ENCODE peak calls at places on chromosomes 11 and 22, in four cellular contexts. P is A549, R is BE2C, Z is tibial artery. M is an unnamed sample.

GRCh38 chr22:19806213-19807160 is 45.9 kb downstream of the TBX1 start:
- DNase-seq in P (peak), Z (no peak), R (peak), M (no peak)

GRCh38 chr11:73818838-73819237 is 31.2 kb downstream of the MRPL48 start:
- DNase-seq in R (no peak), P (no peak), Z (no peak), M (no peak)

GRCh38 chr11:34250732-34251639 is 106.8 kb downstream of the ABTB2 start:
- DNase-seq in Z (peak), P (peak), R (peak), M (no peak)

GRCh38 chr11:78202733-78203167 is 14.0 kb downstream of the USP35 start:
- DNase-seq in P (no peak), R (no peak), Z (no peak), M (no peak)

GRCh38 chr22:19483481-19484244 is 3.9 kb downstream of the CDC45 start:
- DNase-seq in R (no peak), P (no peak), Z (no peak), M (peak)

GRCh38 chr11:702731-703461 is 3.1 kb upstream of the EPS8L2 start:
- DNase-seq in P (no peak), R (no peak), Z (no peak), M (no peak)

GRCh38 chr11:71301046-71301857 is 48.9 kb upstream of the SHANK2 start:
- DNase-seq in R (no peak), P (no peak), Z (no peak), M (no peak)

GRCh38 chr11:110525883-110526282 is 96.1 kb downstream of the FDX1 start:
- DNase-seq in Z (peak), P (no peak), R (no peak), M (peak)

GRCh38 chr11:80727315-80727714 is 1286.5 kb upstream of the TENM4 start:
- DNase-seq in P (no peak), R (no peak), Z (no peak), M (no peak)

GRCh38 chr11:75474240-75474639 is 41.2 kb upstream of the KLHL35 start:
- DNase-seq in P (no peak), R (peak), Z (no peak), M (no peak)

GRCh38 chr22:45866398-45867117 is 110.4 kb downstream of the WNT7B start:
- DNase-seq in Z (no peak), P (no peak), R (peak), M (no peak)

GRCh38 chr11:68315581-68315920 is 3.2 kb downstream of the LRP5 start:
- DNase-seq in P (no peak), R (no peak), Z (no peak), M (no peak)

GRCh38 chr11:14642873-14643696 is 519 bp upstream of the PDE3B start:
- DNase-seq in Z (no peak), R (no peak), P (peak), M (no peak)

GRCh38 chr22:22802346-22802970 is 85.2 kb upstream of the IGLL5 start:
- DNase-seq in P (peak), R (no peak), Z (no peak), M (no peak)

GRCh38 chr11:70761906-70762196 is 363.5 kb downstream of the CTTN start:
- DNase-seq in P (no peak), R (no peak), Z (no peak), M (no peak)

GRCh38 chr11:111814106-111814505 is 47.9 kb upstream of the PPP2R1B start:
- DNase-seq in P (no peak), R (no peak), Z (no peak), M (no peak)

GRCh38 chr11:134181707-134182106 is 42.1 kb downstream of the NCAPD3 start:
- DNase-seq in P (no peak), Z (no peak), R (no peak), M (peak)

GRCh38 chr11:35014352-35014751 is 97.9 kb downstream of the PDHX start:
- DNase-seq in R (no peak), Z (no peak), P (no peak), M (no peak)

GRCh38 chr22:36928181-36928580 is 14.8 kb downstream of the CSF2RB start:
- DNase-seq in P (no peak), R (no peak), Z (no peak), M (no peak)

GRCh38 chr11:94762995-94763394 is 5.2 kb upstream of the AMOTL1 start:
- DNase-seq in R (no peak), P (no peak), Z (no peak), M (no peak)

GRCh38 chr11:94760296-94760695 is 7.9 kb upstream of the AMOTL1 start:
- DNase-seq in R (no peak), Z (no peak), P (no peak), M (no peak)

GRCh38 chr11:94758671-94759070 is 9.5 kb upstream of the AMOTL1 start:
- DNase-seq in R (no peak), P (no peak), Z (no peak), M (no peak)

GRCh38 chr11:94759522-94759921 is 8.6 kb upstream of the AMOTL1 start:
- DNase-seq in R (no peak), P (no peak), Z (no peak), M (no peak)

DNA sequence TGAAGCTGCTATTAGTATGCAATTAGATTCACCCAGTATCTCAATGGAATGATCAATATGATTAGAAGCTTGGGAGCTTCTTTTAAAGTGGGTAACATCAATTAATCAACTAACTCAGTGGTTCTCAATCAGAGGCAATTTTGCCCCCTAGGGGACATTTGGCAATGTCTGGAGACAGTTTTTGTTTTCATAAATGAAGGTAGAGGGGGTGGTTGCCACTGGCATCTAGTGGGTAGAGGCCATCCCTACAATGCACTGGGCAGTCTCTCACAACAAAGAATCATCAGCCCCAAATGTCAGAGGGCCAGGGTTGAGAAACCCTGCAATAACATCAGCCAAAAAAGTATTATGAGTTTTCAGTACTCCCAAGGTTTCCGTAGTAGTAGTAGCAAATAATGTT is 5.9 kb upstream of the AMOTL1 start:
- DNase-seq in P (peak), R (peak), Z (no peak), M (no peak)
- TF ChIP-seq CTCF in P (peak), R (peak), Z (no peak), M (peak)

DNA sequence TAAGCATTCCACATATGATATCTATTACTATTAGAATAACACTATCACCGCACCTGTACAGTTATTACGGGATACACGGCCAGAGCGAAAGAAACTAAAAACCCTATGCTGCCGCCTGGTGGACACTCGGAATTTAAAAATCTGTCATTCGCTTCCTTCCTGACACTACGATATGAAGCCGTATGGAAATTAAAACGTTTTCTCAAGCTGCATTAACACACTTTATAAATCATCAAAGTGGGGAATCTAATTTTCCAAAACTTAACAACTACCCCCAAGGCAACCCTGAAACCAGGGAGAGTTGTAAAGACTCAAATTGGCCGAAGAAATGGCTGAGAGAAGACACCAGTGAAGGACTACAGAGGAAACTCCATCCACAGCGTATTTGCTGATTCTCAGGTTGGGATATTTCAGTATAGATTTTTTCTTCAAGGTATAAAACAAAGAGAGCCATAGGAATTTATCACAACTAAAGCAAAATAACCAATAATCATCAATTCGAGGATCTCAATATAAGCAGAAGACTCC is 1.4 kb downstream of the CCDC73 start:
- DNase-seq in Z (peak), P (peak), R (peak), M (peak)
- H3K4me3 ChIP-seq in Z (no peak), P (peak), R (no peak), M (no peak)

DNA sequence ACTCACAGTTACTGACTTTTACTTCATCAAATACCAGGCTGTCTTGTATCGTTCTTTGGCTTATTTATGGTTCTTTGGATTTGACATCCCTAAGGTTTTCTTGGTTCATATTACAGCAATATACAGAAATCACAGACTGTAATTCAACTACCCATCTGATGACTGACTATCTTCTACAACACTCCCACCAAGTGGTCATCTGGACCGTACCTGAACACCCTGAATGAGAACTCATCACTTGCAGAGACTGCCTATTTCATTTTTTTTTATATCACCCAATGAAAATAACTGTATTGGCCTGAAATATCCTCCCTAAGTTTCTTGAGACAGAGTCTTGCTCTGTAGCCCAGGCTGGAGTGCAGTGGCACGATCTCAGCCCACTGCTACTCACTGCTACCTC is 9.5 kb upstream of the UPB1 start:
- DNase-seq in P (peak), R (peak), Z (no peak), M (no peak)
- TF ChIP-seq CTCF in P (peak), R (peak), Z (no peak), M (no peak)

DNA sequence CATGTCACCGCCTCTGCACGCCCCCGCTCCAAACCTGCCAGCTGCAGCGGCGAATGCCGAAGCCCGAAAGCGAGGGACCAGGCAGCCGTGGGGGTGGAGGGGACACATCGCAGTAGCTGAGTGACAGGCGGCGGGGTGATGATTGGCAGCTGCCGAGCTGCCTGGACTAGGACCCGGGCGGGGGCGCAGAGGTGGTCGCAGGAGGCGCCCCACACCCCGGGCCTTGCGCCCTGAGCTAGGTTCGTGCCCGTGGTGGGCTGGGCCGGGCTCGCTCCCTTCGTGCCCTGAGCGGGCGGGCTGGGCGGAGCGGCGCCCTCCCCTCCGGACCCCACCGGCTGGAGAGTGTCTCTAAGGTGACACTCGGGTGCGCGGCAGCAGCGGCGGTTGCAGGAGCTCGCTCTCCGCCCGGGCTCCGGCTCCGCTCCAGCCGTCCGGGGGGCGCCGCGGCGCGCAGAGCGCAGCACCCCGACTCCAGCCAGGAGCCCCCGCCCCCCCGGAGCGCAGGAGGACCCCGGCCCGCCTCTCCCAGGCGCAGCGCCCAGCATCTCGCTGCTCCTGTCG is 14.6 kb upstream of the DGKZ start:
- DNase-seq in P (no peak), R (no peak), Z (no peak), M (no peak)
- H3K4me3 ChIP-seq in P (peak), R (peak), Z (peak), M (peak)

DNA sequence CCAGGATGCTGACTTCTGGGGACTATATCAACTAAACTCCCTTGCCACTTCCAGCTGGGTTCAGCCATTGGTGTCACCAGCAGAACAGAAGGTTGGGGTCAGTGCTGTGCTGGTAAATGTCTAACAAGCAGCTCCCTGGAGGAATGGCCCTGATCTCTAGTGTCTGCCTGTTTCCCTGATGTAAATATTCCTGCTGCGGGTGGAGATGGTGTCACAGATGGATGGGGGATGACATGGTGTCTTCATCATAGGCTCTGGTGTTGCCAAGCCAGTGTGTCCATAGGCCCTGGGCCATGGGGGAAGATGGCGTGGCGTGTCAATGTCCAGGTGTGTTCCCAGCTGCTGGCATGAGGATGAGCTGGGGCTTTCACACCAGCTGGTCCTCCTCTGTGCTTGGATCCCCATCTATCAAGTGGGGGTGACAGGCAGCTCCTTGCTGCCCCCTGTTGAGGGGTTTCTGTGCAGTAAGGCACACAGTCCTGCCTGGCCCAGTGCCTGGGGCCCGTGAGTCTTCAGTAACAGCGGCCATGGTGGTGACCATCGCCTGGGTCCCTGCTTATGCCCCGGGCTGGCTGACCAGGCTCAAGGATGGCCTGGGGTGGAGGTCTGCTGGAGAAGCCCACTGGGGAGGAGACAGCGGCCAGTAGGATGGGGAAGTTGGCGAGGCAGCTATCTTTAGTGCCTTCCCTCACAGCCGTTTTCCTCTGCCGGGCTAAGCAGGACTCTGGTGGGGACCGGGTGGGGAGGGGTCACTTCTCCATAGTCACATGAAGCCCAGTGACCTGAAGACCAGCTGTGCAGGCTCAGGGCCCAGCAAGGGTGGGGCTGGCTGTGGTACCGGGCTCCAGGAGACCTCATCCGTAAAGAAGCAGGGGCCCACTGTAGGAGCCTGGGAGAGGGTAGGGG is 12.7 kb downstream of the RPL3 start:
- DNase-seq in R (peak), Z (peak), P (peak), M (no peak)
- TF ChIP-seq CTCF in R (peak), Z (no peak), P (peak), M (peak)

DNA sequence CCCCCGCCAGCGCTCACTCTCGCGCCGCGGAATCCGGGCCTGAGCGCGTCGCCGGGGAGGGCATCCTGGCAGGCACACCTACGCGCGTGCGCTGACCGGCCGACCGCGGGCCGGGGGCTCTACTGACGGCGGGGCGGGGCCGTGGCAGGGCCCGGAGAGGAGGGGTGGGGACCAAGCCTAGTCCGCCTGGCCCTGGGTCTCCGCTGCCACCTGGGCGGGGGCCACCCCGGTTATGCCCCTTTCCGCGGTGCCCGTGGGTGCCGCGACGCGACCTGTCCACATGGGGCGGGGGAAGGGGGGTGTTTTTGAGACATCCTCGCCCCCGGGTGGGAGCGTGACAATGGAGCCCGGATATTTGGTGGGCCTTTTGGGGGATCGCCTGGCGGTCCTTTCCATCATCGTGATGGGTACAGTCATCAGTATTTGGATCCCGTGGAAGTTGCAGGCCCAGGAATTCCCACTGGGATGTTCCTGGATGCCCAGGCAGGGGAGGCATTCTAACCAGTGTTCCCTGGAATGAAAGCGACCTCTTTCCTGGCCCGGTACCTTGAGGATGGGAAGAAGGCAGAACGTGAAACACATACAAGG is 2.2 kb downstream of the NCAM1 start:
- DNase-seq in Z (no peak), P (no peak), R (peak), M (no peak)
- H3K4me3 ChIP-seq in Z (peak), P (no peak), R (peak), M (peak)

GRCh38 chr11:57763568-57763967 is 2.0 kb downstream of the CTNND1 start:
- DNase-seq in Z (no peak), R (no peak), P (no peak), M (no peak)
- TF ChIP-seq CTCF in Z (peak), R (peak), P (peak), M (peak)

GRCh38 chr11:130449996-130450419 is 1.6 kb downstream of the ADAMTS15 start:
- DNase-seq in R (no peak), P (no peak), Z (peak), M (no peak)
- H3K4me3 ChIP-seq in R (no peak), P (peak), Z (peak), M (peak)

DNA sequence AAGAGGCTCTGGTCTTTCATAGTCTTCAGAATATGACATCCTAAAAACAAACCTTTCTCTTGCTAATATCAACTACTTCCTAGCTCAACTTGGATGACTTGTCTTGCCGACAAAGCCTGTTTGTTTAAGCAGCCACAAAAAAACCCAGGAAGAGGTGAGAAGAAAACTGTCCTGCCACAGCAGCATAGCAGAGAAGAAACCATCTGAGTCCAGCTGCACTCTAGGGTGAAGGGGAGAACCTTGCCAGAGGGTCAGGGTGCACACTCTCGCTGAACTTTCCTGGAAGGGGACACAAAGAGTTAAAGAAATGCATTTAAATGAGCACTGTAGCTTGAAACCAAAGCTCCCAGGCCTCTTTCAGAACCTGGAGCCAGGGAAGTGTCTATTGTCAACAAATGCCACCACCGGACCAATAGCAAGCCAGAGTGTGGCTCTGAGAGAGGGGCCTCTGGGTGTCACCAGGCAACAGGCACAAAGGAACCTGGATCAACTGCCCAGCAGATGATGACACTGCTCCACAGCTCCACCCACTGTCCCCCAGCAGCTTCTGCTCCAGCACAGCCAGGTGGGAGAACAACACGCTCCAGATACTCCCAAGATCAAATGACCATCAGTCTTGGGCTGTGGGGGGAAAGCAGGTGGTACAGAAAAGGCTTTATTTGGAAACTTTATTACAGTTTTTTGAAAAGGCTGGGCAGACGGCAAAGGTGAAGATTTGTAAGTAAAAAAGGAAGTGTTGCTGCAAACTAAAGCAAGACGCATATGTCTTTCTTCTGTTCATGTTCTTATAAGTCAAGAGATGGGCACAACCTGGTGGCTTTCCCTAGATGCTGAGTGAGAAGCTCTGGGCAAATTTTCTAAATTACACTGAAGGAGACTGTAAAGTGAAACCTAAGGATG is 105.7 kb downstream of the RASSF10 start:
- DNase-seq in Z (no peak), P (peak), R (peak), M (no peak)
- TF ChIP-seq CTCF in Z (no peak), P (peak), R (peak), M (no peak)

DNA sequence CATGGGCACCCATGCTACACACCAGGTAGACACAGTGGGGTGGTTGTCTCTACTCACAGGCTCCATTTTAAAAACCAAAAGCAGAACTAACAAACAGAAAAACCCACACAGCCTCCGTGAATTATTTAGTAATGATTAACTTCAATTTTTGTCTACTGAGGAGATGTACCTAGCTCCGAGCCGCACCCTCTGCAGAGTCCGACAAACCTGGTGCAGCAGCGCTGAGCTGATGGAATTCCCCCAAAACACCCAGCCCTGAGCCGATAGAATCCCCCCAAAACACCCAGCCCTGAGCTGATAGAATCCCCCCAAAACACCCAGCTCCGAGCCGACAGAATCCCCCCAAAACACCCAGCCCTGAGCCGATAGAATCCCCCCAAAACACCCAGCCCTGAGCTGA is 927.0 kb downstream of the BRD1 start:
- DNase-seq in R (no peak), Z (no peak), P (no peak), M (no peak)
- H3K4me3 ChIP-seq in R (no peak), Z (no peak), P (no peak), M (no peak)